ENCODE peak calls at places on chromosomes 5 and 9, in four cellular contexts. S is uterus, X is endodermal cell, E is GM23248. Y is an unnamed sample.
A peak's percentile ranks its signal among the peaks of the same experiment; 100 is the strongest.

GRCh38 chr9:111305914-111306313 is 24.1 kb downstream of the OR2K2 start:
- DNase-seq in E (no peak), S (no peak), X (no peak), Y (no peak)

GRCh38 chr9:137666505-137666809 is 47.7 kb downstream of the EHMT1 start:
- DNase-seq in E (no peak), X (no peak), S (no peak), Y (peak; percentile 74)

GRCh38 chr9:37197158-37198033 is 77.0 kb downstream of the ZCCHC7 start:
- DNase-seq in E (peak; percentile 24), S (no peak), X (no peak), Y (no peak)

GRCh38 chr5:42953061-42953460 is 87.1 kb downstream of the ANXA2R start:
- DNase-seq in S (no peak), X (no peak), E (peak; percentile 32), Y (no peak)

GRCh38 chr9:80792721-80793120 is 896.6 kb downstream of the TLE1 start:
- DNase-seq in S (no peak), X (no peak), E (no peak), Y (no peak)

GRCh38 chr5:158117467-158118165 is 258.7 kb upstream of the CLINT1 start:
- DNase-seq in X (no peak), E (peak; percentile 87), S (no peak), Y (no peak)

GRCh38 chr5:102664946-102665345 is 90.2 kb upstream of the PAM start:
- DNase-seq in E (no peak), S (no peak), X (no peak), Y (no peak)

GRCh38 chr9:114002271-114002985 is 75.7 kb downstream of the AMBP start:
- DNase-seq in S (peak; percentile 11), E (no peak), X (peak; percentile 40), Y (peak; percentile 65)

GRCh38 chr5:151757233-151758140 is 944 bp downstream of the ATOX1 start:
- DNase-seq in E (peak; percentile 61), S (no peak), X (no peak), Y (no peak)

GRCh38 chr9:126516936-126517750 is 96.6 kb upstream of the LMX1B start:
- DNase-seq in S (no peak), X (peak; percentile 87), E (peak; percentile 94), Y (peak; percentile 81)

GRCh38 chr9:110994771-110995241 is 43.5 kb downstream of the LPAR1 start:
- DNase-seq in S (no peak), X (no peak), E (peak; percentile 73), Y (no peak)

GRCh38 chr5:34064656-34065055 is 21.6 kb upstream of the C1QTNF3 start:
- DNase-seq in E (no peak), X (no peak), S (no peak), Y (no peak)

GRCh38 chr9:133990366-133991210 is 1.5 kb downstream of the VAV2 start:
- DNase-seq in X (peak; percentile 72), S (peak; percentile 38), E (peak; percentile 91), Y (peak; percentile 89)

GRCh38 chr9:86644315-86645034 is 290.3 kb upstream of the TUT7 start:
- DNase-seq in E (no peak), S (no peak), X (no peak), Y (no peak)

GRCh38 chr5:173472164-173472563 is 143.9 kb upstream of the STC2 start:
- DNase-seq in E (peak; percentile 96), S (peak; percentile 51), X (peak; percentile 51), Y (no peak)

GRCh38 chr9:121499427-121500164 is at the start of gene GGTA1:
- DNase-seq in S (peak; percentile 48), E (peak; percentile 77), X (peak; percentile 81), Y (peak; percentile 83)

GRCh38 chr5:555058-555623 is 30.9 kb upstream of the SLC9A3 start:
- DNase-seq in E (no peak), S (no peak), X (peak; percentile 57), Y (no peak)

GRCh38 chr5:79020861-79021561 is 35.9 kb upstream of the ARSB start:
- DNase-seq in X (peak; percentile 84), S (peak; percentile 35), E (peak; percentile 81), Y (peak; percentile 66)

GRCh38 chr9:94623253-94623652 is 16.1 kb downstream of the FBP1 start:
- DNase-seq in E (peak; percentile 17), X (peak; percentile 92), S (no peak), Y (no peak)

GRCh38 chr9:108142504-108143201 is 653.1 kb upstream of the KLF4 start:
- DNase-seq in E (peak; percentile 83), S (peak; percentile 80), X (peak; percentile 70), Y (peak; percentile 86)

GRCh38 chr9:32571969-32572899 is 725 bp downstream of the NDUFB6 start:
- DNase-seq in X (peak; percentile 86), E (peak; percentile 90), S (peak; percentile 43), Y (no peak)

GRCh38 chr9:105673850-105674387 is 11.7 kb downstream of the TAL2 start:
- DNase-seq in S (no peak), E (no peak), X (peak; percentile 69), Y (no peak)

GRCh38 chr5:139022528-139022927 is 147.4 kb upstream of the LRRTM2 start:
- DNase-seq in X (peak; percentile 9), E (peak; percentile 28), S (no peak), Y (peak; percentile 85)

GRCh38 chr9:37994639-37995347 is 74.2 kb downstream of the SHB start:
- DNase-seq in S (peak; percentile 39), E (peak; percentile 92), X (no peak), Y (peak; percentile 81)

GRCh38 chr5:103356344-103357091 is 98.0 kb downstream of the MACIR start:
- DNase-seq in S (no peak), X (no peak), E (no peak), Y (no peak)

GRCh38 chr5:120463991-120464626 is at the start of gene PRR16:
- DNase-seq in E (peak; percentile 93), X (peak; percentile 86), S (peak; percentile 39), Y (peak; percentile 69)

GRCh38 chr5:168796840-168797548 is 217.8 kb upstream of the PANK3 start:
- DNase-seq in S (no peak), X (no peak), E (no peak), Y (no peak)
- H3K4me1 ChIP-seq in S (no peaks in the 10 kb centered on the region), X (no peaks in the 10 kb centered on the region), E (peaks cover 10% of the 10 kb centered on the region), Y (no peaks in the 10 kb centered on the region)

DNA sequence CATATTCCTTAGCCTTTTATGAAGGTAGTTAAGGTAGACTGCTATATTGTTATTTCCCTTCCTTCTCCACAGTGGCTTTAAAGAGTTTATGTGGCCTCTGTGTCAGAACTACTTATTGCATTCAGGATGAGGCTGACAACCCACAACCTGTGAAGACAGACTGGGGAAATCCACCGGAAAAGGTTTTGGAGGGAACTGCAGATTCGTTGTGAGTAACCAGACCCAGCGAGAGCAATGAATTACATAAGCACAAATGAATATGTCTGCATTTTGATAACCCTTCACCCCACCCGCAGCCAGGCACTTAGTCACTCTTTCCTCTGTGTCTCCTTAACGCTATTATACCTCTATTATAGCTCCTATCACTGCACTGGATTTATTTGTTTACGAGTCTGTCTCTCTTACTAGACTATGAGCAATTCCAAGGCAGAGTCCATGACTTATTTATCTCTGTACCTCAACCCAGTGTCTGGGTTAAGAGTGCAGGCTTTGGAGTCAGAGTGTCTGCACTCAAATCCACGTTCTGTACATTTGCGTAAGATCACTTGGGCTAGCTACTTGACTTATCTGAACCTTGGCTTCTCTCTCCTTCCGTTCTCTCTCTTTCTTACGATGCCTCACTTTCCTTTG is 19.2 kb downstream of the KCTD16 start:
- DNase-seq in S (no peak), E (peak; percentile 84), X (no peak), Y (peak; percentile 53)
- H3K4me1 ChIP-seq in S (no peaks in the 10 kb centered on the region), E (peaks cover 54% of the 10 kb centered on the region), X (peaks cover 7% of the 10 kb centered on the region), Y (no peaks in the 10 kb centered on the region)

DNA sequence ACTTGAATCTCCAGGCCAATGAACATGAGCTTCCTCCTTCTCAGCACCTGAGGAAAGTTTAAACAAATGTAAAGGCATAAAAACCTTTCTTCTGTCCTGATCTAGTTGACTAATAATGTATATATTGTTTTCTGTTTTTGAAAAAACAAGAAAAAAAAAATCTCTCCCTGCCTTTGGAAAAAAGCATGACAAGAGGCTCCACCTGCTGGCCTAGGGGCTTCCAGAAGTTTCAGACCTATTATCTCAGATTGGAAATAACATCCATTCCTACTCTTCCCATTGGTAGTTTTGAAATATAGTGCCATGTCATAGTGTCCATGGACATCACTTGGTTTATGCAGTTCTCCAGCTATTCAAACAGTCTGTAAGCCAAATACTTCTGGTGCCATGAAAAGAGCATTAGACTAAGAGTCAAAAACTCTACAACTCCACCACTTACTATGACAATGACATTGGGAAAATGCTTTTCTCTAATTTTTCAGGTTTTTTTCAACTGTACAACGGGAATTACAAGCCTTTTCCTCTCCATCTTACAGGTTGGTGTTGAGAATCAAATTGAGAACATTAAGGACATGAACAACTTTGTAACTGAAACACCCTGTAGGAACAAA is 409.6 kb upstream of the MPDZ start:
- DNase-seq in X (peak; percentile 54), S (no peak), E (peak; percentile 20), Y (no peak)
- H3K4me1 ChIP-seq in X (no peaks in the 10 kb centered on the region), S (no peaks in the 10 kb centered on the region), E (no peaks in the 10 kb centered on the region), Y (no peaks in the 10 kb centered on the region)

DNA sequence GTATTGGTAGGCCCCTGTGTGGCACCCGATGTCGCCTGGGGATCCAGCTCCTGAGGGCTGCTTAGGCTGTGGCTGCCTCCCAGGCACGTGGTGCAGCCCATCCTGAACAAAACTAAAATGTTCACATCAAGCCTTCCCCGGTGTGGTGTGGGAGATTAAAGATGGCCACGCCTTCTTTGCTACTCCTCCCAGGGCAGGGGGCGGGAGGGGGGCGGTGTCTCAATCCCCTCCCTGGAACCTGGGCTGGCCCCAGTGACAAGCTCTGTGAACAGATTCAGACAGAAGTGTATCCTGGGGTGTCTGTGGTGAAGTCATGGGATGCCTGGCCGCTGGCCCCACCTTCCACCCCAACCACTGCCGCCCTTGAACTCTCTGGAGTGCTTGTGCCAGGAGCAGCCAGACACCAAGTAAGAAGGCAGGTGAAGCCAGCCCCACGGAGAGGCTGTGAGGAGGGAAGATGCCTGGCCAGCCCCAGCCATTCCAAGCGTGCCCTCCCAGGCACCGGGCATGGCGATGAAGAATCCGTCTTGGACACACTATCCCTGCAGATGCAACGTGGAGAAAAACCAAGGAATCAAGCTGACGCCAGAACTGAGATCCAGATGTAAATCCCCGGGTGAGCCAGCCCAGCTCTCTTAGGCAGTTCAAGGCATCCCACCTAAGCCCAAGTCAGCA is 75.8 kb downstream of the AK8 start:
- DNase-seq in X (peak; percentile 55), E (no peak), S (no peak), Y (no peak)
- H3K4me1 ChIP-seq in X (no peaks in the 10 kb centered on the region), E (no peaks in the 10 kb centered on the region), S (no peaks in the 10 kb centered on the region), Y (no peaks in the 10 kb centered on the region)

GRCh38 chr5:131281133-131281867 is 17.4 kb downstream of the CDC42SE2 start:
- DNase-seq in X (no peak), E (peak; percentile 16), S (no peak), Y (no peak)
- H3K4me1 ChIP-seq in X (no peaks in the 10 kb centered on the region), E (peaks cover 7% of the 10 kb centered on the region), S (no peaks in the 10 kb centered on the region), Y (no peaks in the 10 kb centered on the region)